ENCODE peak calls at places on chromosomes 2 and 18, in seven cellular contexts. One of them, this sample, is unnamed. For H3K9me3, the result is how much of the 10 kb centered on the place peaks cover.

GRCh38 chr18:7157760-7158159 is 40.2 kb upstream of the LAMA1 start:
- DNase-seq in K562: no peak
- DNase-seq in HCT116: no peak
- DNase-seq in GM12878: no peak
- DNase-seq in endothelial cell of umbilical vein: no peak
- DNase-seq in H1: no peak
- DNase-seq in HepG2: no peak
- DNase-seq in this sample: no peak

GRCh38 chr2:238336151-238336550 is 15.8 kb downstream of the TRAF3IP1 start:
- DNase-seq in H1: no peak
- DNase-seq in HepG2: no peak
- DNase-seq in K562: no peak
- DNase-seq in endothelial cell of umbilical vein: no peak
- DNase-seq in HCT116: no peak
- DNase-seq in GM12878: no peak
- DNase-seq in this sample: no peak

GRCh38 chr2:219522111-219523030 is 8.1 kb downstream of the ASIC4 start:
- DNase-seq in H1: no peak
- DNase-seq in HCT116: peak
- DNase-seq in K562: peak
- DNase-seq in GM12878: no peak
- DNase-seq in endothelial cell of umbilical vein: no peak
- DNase-seq in HepG2: no peak
- DNase-seq in this sample: no peak

GRCh38 chr2:42828487-42829416 is 36.4 kb upstream of the HAAO start:
- DNase-seq in GM12878: peak
- DNase-seq in H1: peak
- DNase-seq in K562: peak
- DNase-seq in HCT116: peak
- DNase-seq in endothelial cell of umbilical vein: peak
- DNase-seq in HepG2: peak
- DNase-seq in this sample: no peak

GRCh38 chr2:227155395-227155794 is 8.6 kb downstream of the COL4A4 start:
- DNase-seq in endothelial cell of umbilical vein: no peak
- DNase-seq in HCT116: no peak
- DNase-seq in K562: no peak
- DNase-seq in H1: no peak
- DNase-seq in GM12878: no peak
- DNase-seq in HepG2: no peak
- DNase-seq in this sample: no peak

GRCh38 chr2:22883054-22883453 is 501.9 kb upstream of the KLHL29 start:
- DNase-seq in K562: no peak
- DNase-seq in H1: no peak
- DNase-seq in GM12878: no peak
- DNase-seq in HCT116: no peak
- DNase-seq in endothelial cell of umbilical vein: no peak
- DNase-seq in HepG2: no peak
- DNase-seq in this sample: no peak

GRCh38 chr2:74566423-74567085 is 12.0 kb downstream of the DOK1 start:
- DNase-seq in HCT116: no peak
- DNase-seq in GM12878: no peak
- DNase-seq in HepG2: no peak
- DNase-seq in H1: no peak
- DNase-seq in K562: no peak
- DNase-seq in endothelial cell of umbilical vein: no peak
- DNase-seq in this sample: no peak

GRCh38 chr2:239323473-239323872 is 77.3 kb downstream of the HDAC4 start:
- DNase-seq in K562: no peak
- DNase-seq in HCT116: no peak
- DNase-seq in GM12878: no peak
- DNase-seq in HepG2: no peak
- DNase-seq in H1: no peak
- DNase-seq in endothelial cell of umbilical vein: no peak
- DNase-seq in this sample: no peak

GRCh38 chr18:79982736-79983135 is 5.6 kb downstream of the TXNL4A start:
- DNase-seq in endothelial cell of umbilical vein: no peak
- DNase-seq in GM12878: no peak
- DNase-seq in H1: no peak
- DNase-seq in HCT116: no peak
- DNase-seq in HepG2: no peak
- DNase-seq in K562: peak
- DNase-seq in this sample: no peak

GRCh38 chr2:122129399-122129798 is 373.9 kb downstream of the TSN start:
- DNase-seq in HepG2: no peak
- DNase-seq in HCT116: no peak
- DNase-seq in H1: no peak
- DNase-seq in K562: no peak
- DNase-seq in GM12878: no peak
- DNase-seq in endothelial cell of umbilical vein: no peak
- DNase-seq in this sample: no peak
- H3K9me3 ChIP-seq in HepG2: under half
- H3K9me3 ChIP-seq in HCT116: under half
- H3K9me3 ChIP-seq in H1: under half
- H3K9me3 ChIP-seq in K562: under half
- H3K9me3 ChIP-seq in GM12878: under half
- H3K9me3 ChIP-seq in endothelial cell of umbilical vein: under half
- H3K9me3 ChIP-seq in this sample: under half

DNA sequence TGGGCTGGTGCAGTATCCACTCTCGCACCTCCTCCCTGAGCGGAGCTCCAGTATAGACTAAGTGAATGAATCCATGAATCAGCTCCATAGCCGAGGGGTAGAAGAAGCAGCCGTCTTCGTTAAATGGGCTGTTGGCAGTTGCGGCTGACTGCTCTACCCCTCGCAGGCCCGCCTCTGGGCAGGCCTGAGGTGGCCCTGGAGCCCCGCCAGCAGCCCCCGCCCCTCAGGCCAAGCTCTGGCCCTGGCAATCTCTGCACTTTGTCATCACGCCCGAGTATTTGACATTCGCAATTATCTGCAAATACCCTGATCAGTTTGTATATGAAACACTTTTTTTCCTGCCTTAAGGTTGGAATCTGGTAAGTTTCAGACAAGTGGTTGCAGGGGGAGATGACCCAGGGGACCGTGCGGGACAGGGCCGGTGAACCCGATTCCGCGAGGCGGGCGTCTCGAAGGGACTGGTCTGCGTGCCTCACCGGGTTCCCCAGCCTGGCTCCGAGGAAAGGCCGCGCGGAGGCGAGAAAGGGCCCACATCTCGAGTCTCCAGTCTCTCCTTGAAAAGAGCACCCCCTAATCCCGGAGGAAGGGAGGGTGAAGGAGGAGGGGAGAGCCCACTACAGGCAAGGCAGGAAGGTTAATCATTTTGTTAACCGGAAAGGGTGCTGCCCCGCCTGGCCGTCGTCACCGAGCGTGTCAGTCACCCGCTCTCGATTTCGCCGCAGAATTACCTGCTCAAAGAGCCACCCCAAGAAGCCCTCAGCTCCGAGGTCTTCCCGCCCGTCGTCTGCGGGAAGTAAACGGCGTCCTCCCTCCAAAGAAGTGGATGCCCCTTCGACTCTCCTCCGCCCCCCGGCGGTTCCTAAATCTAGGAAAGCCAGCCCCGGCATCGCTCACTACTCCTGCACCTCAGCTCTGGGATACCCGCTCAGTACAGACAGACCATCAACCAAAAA is 11.1 kb upstream of the SATB2 start:
- DNase-seq in HepG2: no peak
- DNase-seq in HCT116: no peak
- DNase-seq in K562: no peak
- DNase-seq in GM12878: no peak
- DNase-seq in endothelial cell of umbilical vein: no peak
- DNase-seq in H1: no peak
- DNase-seq in this sample: no peak
- TF ChIP-seq EZH2 in HepG2: peak
- TF ChIP-seq EZH2 in HCT116: no peak
- TF ChIP-seq EZH2 in K562: no peak
- TF ChIP-seq EZH2 in GM12878: no peak
- TF ChIP-seq EZH2 in endothelial cell of umbilical vein: peak
- TF ChIP-seq EZH2 in H1: peak
- TF ChIP-seq EZH2 in this sample: no peak

GRCh38 chr2:95389256-95390119 is 13.0 kb upstream of the FAHD2A start:
- DNase-seq in H1: no peak
- DNase-seq in endothelial cell of umbilical vein: peak
- DNase-seq in HepG2: no peak
- DNase-seq in GM12878: no peak
- DNase-seq in HCT116: peak
- DNase-seq in K562: peak
- DNase-seq in this sample: no peak
- TF ChIP-seq POLR2AphosphoS5 in H1: no peak
- TF ChIP-seq POLR2AphosphoS5 in endothelial cell of umbilical vein: no peak
- TF ChIP-seq POLR2AphosphoS5 in HepG2: no peak
- TF ChIP-seq POLR2AphosphoS5 in GM12878: no peak
- TF ChIP-seq POLR2AphosphoS5 in HCT116: no peak
- TF ChIP-seq POLR2AphosphoS5 in K562: no peak
- TF ChIP-seq POLR2AphosphoS5 in this sample: no peak

DNA sequence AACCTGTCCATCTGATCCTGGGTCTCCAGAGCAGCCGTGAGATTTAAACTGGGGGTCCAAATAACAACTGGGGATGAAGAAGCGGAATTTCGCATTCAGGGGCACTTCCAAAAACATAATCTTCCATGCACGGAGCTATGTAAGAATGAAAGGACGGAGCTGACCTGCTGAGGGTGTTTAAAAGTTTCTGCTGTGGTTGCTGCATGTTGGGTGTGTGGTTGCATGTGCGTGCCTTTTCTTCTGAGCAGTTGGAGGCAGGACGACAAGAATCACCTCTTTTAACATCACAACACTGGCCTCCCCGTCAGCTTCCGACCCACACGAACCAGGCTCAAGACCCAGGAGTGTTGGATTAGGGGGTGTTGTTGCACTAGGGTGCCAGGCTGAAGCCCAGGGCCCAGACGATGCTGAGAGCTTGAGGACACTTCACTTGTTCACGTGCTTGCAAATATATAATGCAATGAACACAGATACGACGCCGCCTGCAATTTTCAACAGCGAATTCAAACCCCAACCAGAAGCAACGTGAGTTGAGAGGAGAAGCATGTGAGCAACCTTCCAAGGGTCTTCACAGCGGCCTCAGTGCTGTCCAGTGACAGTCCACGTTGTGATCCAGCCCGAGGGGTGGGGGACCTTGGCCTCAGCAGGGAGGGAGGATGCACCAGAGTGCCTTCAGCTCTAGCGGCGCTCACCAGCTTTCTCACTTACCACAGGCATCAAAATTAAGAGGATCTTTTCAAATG is 76.0 kb upstream of the SALL3 start:
- DNase-seq in endothelial cell of umbilical vein: no peak
- DNase-seq in K562: no peak
- DNase-seq in HCT116: no peak
- DNase-seq in HepG2: no peak
- DNase-seq in GM12878: no peak
- DNase-seq in H1: no peak
- DNase-seq in this sample: no peak
- H3K9me3 ChIP-seq in endothelial cell of umbilical vein: under half
- H3K9me3 ChIP-seq in K562: under half
- H3K9me3 ChIP-seq in HCT116: under half
- H3K9me3 ChIP-seq in HepG2: under half
- H3K9me3 ChIP-seq in GM12878: under half
- H3K9me3 ChIP-seq in H1: under half
- H3K9me3 ChIP-seq in this sample: under half

DNA sequence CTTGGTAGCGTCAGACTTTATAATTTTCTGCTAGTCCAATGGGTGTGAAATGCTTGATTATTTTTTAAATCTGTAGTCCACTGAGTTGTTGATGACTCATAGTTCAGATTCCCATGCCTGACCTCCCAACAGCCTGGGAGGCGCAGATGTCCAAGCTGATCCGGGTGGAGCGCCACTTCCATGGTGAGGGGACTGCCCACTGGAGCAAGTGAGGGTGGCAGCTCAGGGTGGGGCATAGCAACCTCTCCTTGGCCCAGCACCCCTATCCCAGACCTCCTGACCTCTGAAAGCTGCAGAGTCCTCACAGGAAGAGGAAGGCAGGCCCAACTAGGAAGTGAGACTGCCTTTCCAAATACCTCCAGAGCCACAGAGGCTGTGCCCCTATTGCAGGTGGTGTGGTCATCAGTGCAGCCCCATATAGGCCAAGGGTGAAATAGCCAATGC is 4.4 kb downstream of the MAL start:
- DNase-seq in endothelial cell of umbilical vein: no peak
- DNase-seq in HCT116: no peak
- DNase-seq in K562: no peak
- DNase-seq in HepG2: no peak
- DNase-seq in GM12878: no peak
- DNase-seq in H1: no peak
- DNase-seq in this sample: no peak
- TF ChIP-seq EZH2 in endothelial cell of umbilical vein: no peak
- TF ChIP-seq EZH2 in HCT116: no peak
- TF ChIP-seq EZH2 in K562: no peak
- TF ChIP-seq EZH2 in HepG2: no peak
- TF ChIP-seq EZH2 in GM12878: no peak
- TF ChIP-seq EZH2 in H1: no peak
- TF ChIP-seq EZH2 in this sample: no peak

GRCh38 chr2:217941886-217942728 is 60.7 kb downstream of the TNS1 start:
- DNase-seq in GM12878: no peak
- DNase-seq in HepG2: no peak
- DNase-seq in endothelial cell of umbilical vein: no peak
- DNase-seq in K562: no peak
- DNase-seq in H1: no peak
- DNase-seq in HCT116: no peak
- DNase-seq in this sample: no peak
- TF ChIP-seq POLR2AphosphoS5 in GM12878: no peak
- TF ChIP-seq POLR2AphosphoS5 in HepG2: no peak
- TF ChIP-seq POLR2AphosphoS5 in endothelial cell of umbilical vein: no peak
- TF ChIP-seq POLR2AphosphoS5 in K562: no peak
- TF ChIP-seq POLR2AphosphoS5 in H1: no peak
- TF ChIP-seq POLR2AphosphoS5 in HCT116: no peak
- TF ChIP-seq POLR2AphosphoS5 in this sample: no peak